ENCODE peak calls at places on chromosomes 6 and 20, in four cellular contexts. H is nucleus accumbens, E is mammary epithelial cell, N is mucosa of gallbladder. F is an unnamed sample.

GRCh38 chr20:53146201-53146891 is 174.2 kb downstream of the TSHZ2 start:
- DNase-seq in E (no peak), N (no peak), H (no peak), F (no peak)

GRCh38 chr20:20369353-20370086 is 1.6 kb downstream of the INSM1 start:
- DNase-seq in N (no peak), E (peak), H (peak), F (peak)

GRCh38 chr6:161301338-161301737 is 27.5 kb upstream of the AGPAT4 start:
- DNase-seq in N (peak), H (no peak), E (peak), F (no peak)

GRCh38 chr6:6923605-6924004 is 184.2 kb upstream of the RREB1 start:
- DNase-seq in H (no peak), E (no peak), N (no peak), F (no peak)

GRCh38 chr6:25913741-25914140 is 16.8 kb downstream of the SLC17A2 start:
- DNase-seq in E (no peak), N (no peak), H (no peak), F (no peak)

GRCh38 chr6:5499644-5500306 is 238.5 kb downstream of the FARS2 start:
- DNase-seq in N (no peak), H (no peak), E (peak), F (no peak)

GRCh38 chr6:13220266-13220665 is 108.1 kb downstream of the TBC1D7 start:
- DNase-seq in N (no peak), E (no peak), H (no peak), F (no peak)

GRCh38 chr20:41482647-41483552 is 116.3 kb upstream of the EMILIN3 start:
- DNase-seq in E (peak), N (no peak), H (no peak), F (no peak)

GRCh38 chr6:38509713-38510112 is 130.0 kb downstream of the BTBD9 start:
- DNase-seq in N (no peak), H (no peak), E (peak), F (no peak)

GRCh38 chr20:19757973-19758887 is at the start of gene RIN2:
- DNase-seq in N (peak), H (peak), E (peak), F (peak)

GRCh38 chr6:129672883-129673631 is 36.9 kb downstream of the ARHGAP18 start:
- DNase-seq in H (no peak), N (no peak), E (peak), F (no peak)

GRCh38 chr6:137764464-137764863 is 102.6 kb upstream of the TNFAIP3 start:
- DNase-seq in H (no peak), N (no peak), E (peak), F (no peak)

GRCh38 chr6:16901777-16902176 is 140.5 kb upstream of the ATXN1 start:
- DNase-seq in E (peak), H (no peak), N (peak), F (peak)

GRCh38 chr20:36116813-36117441 is 37.6 kb upstream of the EPB41L1 start:
- DNase-seq in N (no peak), E (no peak), H (no peak), F (no peak)

GRCh38 chr6:38482466-38482865 is 157.3 kb downstream of the BTBD9 start:
- DNase-seq in E (no peak), N (no peak), H (no peak), F (no peak)

GRCh38 chr6:119234457-119234856 is 115.1 kb downstream of the MAN1A1 start:
- DNase-seq in H (no peak), N (no peak), E (no peak), F (no peak)

GRCh38 chr20:31859266-31859997 is 10.9 kb downstream of the DUSP15 start:
- DNase-seq in N (no peak), E (no peak), H (no peak), F (no peak)

GRCh38 chr6:20916081-20916480 is 381.8 kb downstream of the CDKAL1 start:
- DNase-seq in E (no peak), N (no peak), H (no peak), F (no peak)

GRCh38 chr6:167027308-167027707 is 28.1 kb downstream of the CEP43 start:
- DNase-seq in H (no peak), E (no peak), N (no peak), F (no peak)

GRCh38 chr6:125073071-125073470 is 80.5 kb upstream of the TPD52L1 start:
- DNase-seq in E (no peak), H (no peak), N (no peak), F (no peak)

GRCh38 chr6:7532232-7532631 is 9.2 kb upstream of the DSP start:
- DNase-seq in E (peak), H (no peak), N (peak), F (no peak)

GRCh38 chr6:5025911-5026819 is 22.3 kb upstream of the RPP40 start:
- DNase-seq in E (no peak), N (peak), H (no peak), F (no peak)

GRCh38 chr6:105192707-105193465 is 13.1 kb upstream of the POPDC3 start:
- DNase-seq in E (peak), N (no peak), H (no peak), F (no peak)

GRCh38 chr20:50582591-50583234 is 72.5 kb downstream of the PTPN1 start:
- DNase-seq in H (no peak), E (no peak), N (no peak), F (no peak)

GRCh38 chr6:24927985-24928735 is 7.6 kb downstream of the RIPOR2 start:
- DNase-seq in E (no peak), H (no peak), N (no peak), F (no peak)